ENCODE peak calls at places on chromosome 12, in six cellular contexts. P is thoracic aorta, C is upper lobe of right lung, Y is PC-9, Z is adrenal gland, N is transverse colon. A is an unnamed sample.
A peak's percentile ranks its signal among the peaks of the same experiment; 100 is the strongest.

GRCh38 chr12:4829161-4829792 is 80.4 kb upstream of the KCNA1 start:
- DNase-seq in P (no peak), C (no peak), Y (no peak), Z (no peak), N (no peak), A (no peak)

GRCh38 chr12:6963016-6963731 is 7.3 kb downstream of the PHB2 start:
- DNase-seq in P (no peak), C (peak; percentile 96), Y (peak; percentile 99), Z (no peak), N (peak; percentile 95), A (no peak)

GRCh38 chr12:132558861-132559623 is 51.3 kb downstream of the LRCOL1 start:
- DNase-seq in P (no peak), C (no peak), Y (no peak), Z (no peak), N (no peak), A (peak; percentile 49)

GRCh38 chr12:95218164-95218851 is 701 bp downstream of the VEZT start:
- DNase-seq in P (no peak), C (no peak), Y (no peak), Z (peak; percentile 88), N (peak; percentile 82), A (no peak)

GRCh38 chr12:73892181-73892580 is 645.5 kb upstream of the ATXN7L3B start:
- DNase-seq in P (no peak), C (no peak), Y (no peak), Z (no peak), N (no peak), A (peak; percentile 39)

GRCh38 chr12:52903285-52903854 is 1.5 kb downstream of the KRT8 start:
- DNase-seq in P (no peak), C (peak; percentile 91), Y (no peak), Z (peak; percentile 90), N (peak; percentile 83), A (no peak)

GRCh38 chr12:47773062-47773857 is at the start of gene SLC48A1:
- DNase-seq in P (no peak), C (peak; percentile 90), Y (peak; percentile 79), Z (peak; percentile 82), N (peak; percentile 82), A (no peak)

GRCh38 chr12:40692617-40693502 is 621 bp downstream of the CNTN1 start:
- DNase-seq in P (no peak), C (peak; percentile 75), Y (peak; percentile 19), Z (no peak), N (no peak), A (no peak)

GRCh38 chr12:46754550-46754949 is 71.2 kb downstream of the SLC38A4 start:
- DNase-seq in P (no peak), C (no peak), Y (no peak), Z (no peak), N (no peak), A (no peak)

GRCh38 chr12:59929091-59929490 is 333.3 kb downstream of the SLC16A7 start:
- DNase-seq in P (no peak), C (no peak), Y (peak; percentile 40), Z (no peak), N (no peak), A (peak; percentile 35)

GRCh38 chr12:102702447-102703114 is 214.5 kb downstream of the PAH start:
- DNase-seq in P (no peak), C (no peak), Y (peak; percentile 45), Z (peak; percentile 65), N (peak; percentile 29), A (no peak)

GRCh38 chr12:32107376-32108267 is 975 bp downstream of the BICD1 start:
- DNase-seq in P (peak; percentile 8), C (no peak), Y (peak; percentile 42), Z (peak; percentile 13), N (peak; percentile 13), A (no peak)

GRCh38 chr12:6345319-6346071 is 3.6 kb upstream of the TNFRSF1A start:
- DNase-seq in P (peak; percentile 93), C (no peak), Y (peak; percentile 76), Z (peak; percentile 98), N (no peak), A (peak; percentile 92)

GRCh38 chr12:74689071-74689655 is 151.5 kb downstream of the ATXN7L3B start:
- DNase-seq in P (no peak), C (no peak), Y (no peak), Z (no peak), N (no peak), A (peak; percentile 26)

GRCh38 chr12:254912-255311 is 7.7 kb downstream of the SLC6A13 start:
- DNase-seq in P (no peak), C (no peak), Y (no peak), Z (no peak), N (no peak), A (no peak)

GRCh38 chr12:26789731-26790644 is 43.0 kb downstream of the ITPR2 start:
- DNase-seq in P (no peak), C (no peak), Y (peak; percentile 15), Z (no peak), N (peak; percentile 18), A (no peak)

GRCh38 chr12:111645433-111645832 is 40.3 kb downstream of the BRAP start:
- DNase-seq in P (no peak), C (no peak), Y (peak; percentile 68), Z (no peak), N (no peak), A (peak; percentile 72)

GRCh38 chr12:46253544-46254162 is 15.2 kb downstream of the SLC38A1 start:
- DNase-seq in P (no peak), C (no peak), Y (no peak), Z (no peak), N (no peak), A (no peak)

GRCh38 chr12:124809878-124810277 is 53.8 kb downstream of the SCARB1 start:
- DNase-seq in P (no peak), C (no peak), Y (no peak), Z (peak; percentile 79), N (no peak), A (no peak)
- H3K36me3 ChIP-seq in P (no peaks in the 10 kb centered on the region), C (peaks cover 7% of the 10 kb centered on the region), Y (no peaks in the 10 kb centered on the region), Z (peaks cover 74% of the 10 kb centered on the region), N (no peaks in the 10 kb centered on the region), A (no peaks in the 10 kb centered on the region)

GRCh38 chr12:124511259-124511985 is 56.0 kb downstream of the NCOR2 start:
- DNase-seq in P (no peak), C (no peak), Y (no peak), Z (no peak), N (no peak), A (no peak)

GRCh38 chr12:124509300-124509675 is 58.1 kb downstream of the NCOR2 start:
- DNase-seq in P (no peak), C (no peak), Y (no peak), Z (no peak), N (no peak), A (no peak)

GRCh38 chr12:124509676-124510300 is 57.6 kb downstream of the NCOR2 start:
- DNase-seq in P (no peak), C (no peak), Y (peak; percentile 84), Z (peak; percentile 63), N (peak; percentile 55), A (peak; percentile 67)

GRCh38 chr12:124508323-124509096 is 58.9 kb downstream of the NCOR2 start:
- DNase-seq in P (no peak), C (no peak), Y (peak; percentile 45), Z (no peak), N (no peak), A (no peak)

DNA sequence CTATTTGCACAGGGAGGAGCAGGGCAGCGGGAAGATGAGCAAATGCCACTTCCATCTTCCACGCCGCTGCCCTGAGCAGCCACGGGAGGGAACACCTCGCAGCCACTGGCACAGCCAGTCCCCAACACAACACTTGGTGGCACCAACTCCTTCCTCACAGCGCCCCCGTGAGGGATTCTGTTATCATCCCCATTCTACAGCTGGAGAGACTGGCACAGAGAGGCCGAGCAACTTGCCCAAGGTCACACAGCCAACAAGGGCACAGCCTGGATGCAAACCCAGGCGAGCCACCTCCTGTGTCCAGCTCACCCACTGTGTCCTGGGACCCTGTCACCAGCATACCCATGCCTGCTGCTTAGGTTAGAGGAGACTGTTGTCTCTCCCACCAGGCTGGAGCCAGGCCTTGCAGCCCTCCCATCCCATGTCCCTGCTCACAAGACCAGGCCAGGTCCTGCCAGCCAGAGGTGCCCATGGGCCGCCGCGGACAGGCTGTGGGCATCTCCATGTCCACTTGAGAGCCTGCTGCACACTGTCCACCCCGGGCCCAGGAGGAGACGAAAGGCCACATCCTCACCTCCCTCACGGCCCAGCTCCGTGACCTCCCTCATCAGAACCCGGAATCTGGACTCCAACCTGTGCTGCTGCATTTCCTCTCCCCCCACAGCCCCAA is 57.0 kb downstream of the NCOR2 start:
- DNase-seq in P (no peak), C (no peak), Y (no peak), Z (no peak), N (peak; percentile 45), A (no peak)
- TF ChIP-seq CTCF in P (no peak), C (no peak), Y (peak; percentile 61), Z (no peak), N (no peak), A (peak; percentile 29)

GRCh38 chr12:57158186-57158585 is 10.8 kb upstream of the LRP1-AS start:
- DNase-seq in P (no peak), C (no peak), Y (no peak), Z (no peak), N (no peak), A (no peak)
- H3K36me3 ChIP-seq in P (peaks cover 88% of the 10 kb centered on the region), C (peaks cover 89% of the 10 kb centered on the region), Y (no peaks in the 10 kb centered on the region), Z (peaks cover 53% of the 10 kb centered on the region), N (peaks cover 2% of the 10 kb centered on the region), A (peaks cover 2% of the 10 kb centered on the region)

DNA sequence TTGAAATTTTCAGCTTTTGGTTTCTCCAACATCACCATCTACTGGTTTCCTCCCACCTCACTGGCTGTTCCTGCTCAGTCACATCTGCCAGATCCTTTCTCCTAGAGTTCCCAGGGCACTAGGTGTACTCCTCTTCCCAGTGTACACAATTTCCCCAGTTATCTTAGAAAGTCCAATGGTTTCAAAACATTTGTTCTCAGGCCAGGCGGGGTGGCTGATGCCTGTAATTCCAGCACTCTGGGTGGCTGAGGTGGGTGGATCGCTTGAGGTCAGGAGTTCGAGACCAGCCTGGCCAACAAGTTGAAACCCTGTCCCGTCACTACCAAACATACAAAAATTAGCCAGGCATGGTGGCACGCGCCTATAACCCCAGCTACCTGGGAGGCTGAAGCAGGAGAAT is 60.7 kb downstream of the SPPL3 start:
- DNase-seq in P (no peak), C (no peak), Y (no peak), Z (no peak), N (no peak), A (no peak)
- TF ChIP-seq CTCF in P (no peak), C (no peak), Y (no peak), Z (no peak), N (no peak), A (no peak)

GRCh38 chr12:42834062-42834461 is 244.5 kb upstream of the PRICKLE1 start:
- DNase-seq in P (no peak), C (no peak), Y (no peak), Z (no peak), N (no peak), A (no peak)
- H3K36me3 ChIP-seq in P (no peaks in the 10 kb centered on the region), C (no peaks in the 10 kb centered on the region), Y (no peaks in the 10 kb centered on the region), Z (no peaks in the 10 kb centered on the region), N (no peaks in the 10 kb centered on the region), A (no peaks in the 10 kb centered on the region)

GRCh38 chr12:106684497-106684896 is 90.0 kb upstream of the RIC8B start:
- DNase-seq in P (no peak), C (no peak), Y (no peak), Z (no peak), N (no peak), A (no peak)

GRCh38 chr12:106680280-106680679 is 94.2 kb upstream of the RIC8B start:
- DNase-seq in P (no peak), C (no peak), Y (no peak), Z (no peak), N (no peak), A (no peak)

GRCh38 chr12:106681210-106681609 is 93.3 kb upstream of the RIC8B start:
- DNase-seq in P (no peak), C (no peak), Y (no peak), Z (no peak), N (no peak), A (no peak)

GRCh38 chr12:106685381-106685780 is 89.1 kb upstream of the RIC8B start:
- DNase-seq in P (no peak), C (no peak), Y (no peak), Z (no peak), N (no peak), A (no peak)

GRCh38 chr12:106682594-106683234 is 91.8 kb upstream of the RIC8B start:
- DNase-seq in P (no peak), C (no peak), Y (no peak), Z (no peak), N (no peak), A (no peak)
- TF ChIP-seq CTCF in P (no peak), C (peak; percentile 36), Y (no peak), Z (peak; percentile 39), N (peak; percentile 29), A (peak; percentile 29)

A was measured in kidney epithelial cell.